ENCODE peak calls at places on chromosomes 4 and X, in five cellular contexts. V is iPS-NIHi11, X is H7, I is fibroblast of the conjunctiva, T is iris pigment epithelial cell. Y is an unnamed sample.

GRCh38 chr4:119579823-119580222 is 48.8 kb downstream of the PDE5A start:
- DNase-seq in T (no peak), V (no peak), I (no peak), X (no peak), Y (no peak)

GRCh38 chr4:38869511-38869910 is 1.9 kb downstream of the FAM114A1 start:
- DNase-seq in X (no peak), I (no peak), V (no peak), T (no peak), Y (no peak)

GRCh38 chrX:109049903-109050302 is 313.5 kb upstream of the IRS4 start:
- DNase-seq in I (no peak), T (no peak), V (peak), X (peak), Y (no peak)

GRCh38 chr4:153521995-153522799 is 56.0 kb downstream of the TMEM131L start:
- DNase-seq in V (no peak), X (peak), T (no peak), I (no peak), Y (no peak)

GRCh38 chr4:163866728-163867313 is 372.3 kb downstream of the TMA16 start:
- DNase-seq in T (peak), X (no peak), V (no peak), I (no peak), Y (peak)

GRCh38 chr4:67545996-67546356 is 673 bp upstream of the CENPC start:
- DNase-seq in V (no peak), T (no peak), X (no peak), I (no peak), Y (no peak)

GRCh38 chr4:144985014-144985413 is 113.0 kb downstream of the ANAPC10 start:
- DNase-seq in I (no peak), X (no peak), V (no peak), T (no peak), Y (no peak)

GRCh38 chr4:6892190-6892908 is 17.3 kb upstream of the TBC1D14 start:
- DNase-seq in V (peak), I (no peak), T (peak), X (peak), Y (no peak)

GRCh38 chr4:4990857-4991540 is 28.3 kb downstream of the CYTL1 start:
- DNase-seq in T (peak), X (no peak), V (no peak), I (peak), Y (no peak)

GRCh38 chrX:1380672-1381233 is 11.2 kb downstream of the SLC25A6 start:
- DNase-seq in X (peak), V (no peak), I (no peak), T (no peak), Y (no peak)

GRCh38 chr4:56229947-56230346 is 157.3 kb downstream of the AASDH start:
- DNase-seq in I (no peak), T (no peak), V (no peak), X (no peak), Y (no peak)

GRCh38 chr4:26583538-26583864 is 383 bp upstream of the TBC1D19 start:
- DNase-seq in I (no peak), X (no peak), T (no peak), V (peak), Y (no peak)